ENCODE peak calls at places on chromosomes 6 and 20, in four cellular contexts. O is mesendoderm, B is H9, V is SK-N-SH. J is an unnamed sample. For H3K79me2, the result is how much of the 10 kb centered on the place peaks cover.

GRCh38 chr20:37298190-37298939 is 8.9 kb downstream of the MANBAL start:
- DNase-seq in O (no peak), B (no peak), V (no peak), J (no peak)

GRCh38 chr6:73985891-73986290 is 289.9 kb downstream of the CD109 start:
- DNase-seq in O (peak), B (no peak), V (no peak), J (no peak)

GRCh38 chr6:37074053-37074827 is 68.8 kb downstream of the FGD2 start:
- DNase-seq in O (no peak), B (no peak), V (no peak), J (peak)

GRCh38 chr6:11632231-11632630 is 94.7 kb downstream of the TMEM170B start:
- DNase-seq in O (no peak), B (no peak), V (no peak), J (no peak)

GRCh38 chr20:45289942-45290676 is 16.5 kb upstream of the RBPJL start:
- DNase-seq in O (no peak), B (no peak), V (no peak), J (no peak)

GRCh38 chr6:43977404-43978111 is 149.7 kb downstream of the MRPL14 start:
- DNase-seq in O (no peak), B (peak), V (no peak), J (no peak)

GRCh38 chr20:21235346-21235712 is 67.8 kb upstream of the XRN2 start:
- DNase-seq in O (no peak), B (no peak), V (no peak), J (peak)

GRCh38 chr6:144939926-144940325 is 654.8 kb downstream of the UTRN start:
- DNase-seq in O (no peak), B (no peak), V (no peak), J (no peak)

GRCh38 chr6:156925718-156926607 is 148.8 kb downstream of the ARID1B start:
- DNase-seq in O (peak), B (no peak), V (no peak), J (no peak)

GRCh38 chr20:38460040-38460623 is 12.5 kb upstream of the RALGAPB start:
- DNase-seq in O (no peak), B (no peak), V (peak), J (no peak)

GRCh38 chr6:47098570-47098993 is 56.5 kb upstream of the ADGRF1 start:
- DNase-seq in O (no peak), B (no peak), V (no peak), J (no peak)

GRCh38 chr6:28212510-28213212 is 12.4 kb upstream of the ZSCAN9 start:
- DNase-seq in O (peak), B (peak), V (peak), J (peak)
- H3K4me2 ChIP-seq in O (peak), B (peak), V (peak), J (peak)

GRCh38 chr6:31831350-31832215 is 4.0 kb downstream of the HSPA1B start:
- DNase-seq in O (no peak), B (no peak), V (no peak), J (no peak)
- H3K79me2 ChIP-seq in O (under half), B (under half), V (under half), J (under half)

GRCh38 chr20:60049601-60050000 is 91.4 kb downstream of the CDH26 start:
- DNase-seq in O (no peak), B (no peak), V (no peak), J (no peak)
- H3K4me2 ChIP-seq in O (no peak), B (no peak), V (no peak), J (no peak)

GRCh38 chr6:159434410-159434809 is 258.6 kb downstream of the SOD2 start:
- DNase-seq in O (no peak), B (no peak), V (no peak), J (no peak)
- H3K79me2 ChIP-seq in O (under half), B (under half), V (under half), J (under half)

GRCh38 chr6:38310061-38310460 is 329.7 kb downstream of the BTBD9 start:
- DNase-seq in O (peak), B (no peak), V (no peak), J (no peak)
- H3K4me2 ChIP-seq in O (no peak), B (no peak), V (no peak), J (no peak)

GRCh38 chr6:90214966-90215365 is 81.7 kb downstream of the BACH2 start:
- DNase-seq in O (peak), B (no peak), V (no peak), J (no peak)
- H3K79me2 ChIP-seq in O (under half), B (under half), V (under half), J (under half)